ENCODE peak calls at places on chromosomes 13 and 19, in six cellular contexts. H is aorta; C is CD4-positive, CD25-positive, alpha-beta regulatory T cell; U is mucosa of descending colon; L is astrocyte; Z is testis. I is an unnamed sample.

GRCh38 chr13:27500806-27501534 is 50.6 kb upstream of the MTIF3 start:
- DNase-seq in L (no peak), U (no peak), H (no peak), Z (no peak), C (no peak), I (no peak)

GRCh38 chr13:112638157-112638750 is 50.3 kb upstream of the TUBGCP3 start:
- DNase-seq in H (peak; percentile 68), U (peak; percentile 13), C (peak; percentile 47), Z (no peak), L (no peak), I (no peak)

GRCh38 chr13:74555291-74556001 is 421.2 kb upstream of the KLF12 start:
- DNase-seq in L (no peak), C (no peak), U (no peak), Z (no peak), H (no peak), I (peak; percentile 9)

GRCh38 chr13:63184693-63185092 is 1769.0 kb upstream of the PCDH20 start:
- DNase-seq in H (no peak), L (peak; percentile 86), C (no peak), Z (no peak), U (no peak), I (peak; percentile 78)

GRCh38 chr19:45164577-45165335 is 4.0 kb upstream of the NKPD1 start:
- DNase-seq in C (peak; percentile 61), U (peak; percentile 69), L (peak; percentile 55), Z (peak; percentile 55), H (no peak), I (peak; percentile 81)

GRCh38 chr13:113449693-113450347 is 3.5 kb downstream of the ADPRHL1 start:
- DNase-seq in C (no peak), H (no peak), L (no peak), U (peak; percentile 22), Z (no peak), I (no peak)

GRCh38 chr13:76875256-76875655 is 10.9 kb downstream of the KCTD12 start:
- DNase-seq in C (no peak), U (no peak), L (no peak), H (no peak), Z (no peak), I (no peak)

GRCh38 chr19:18660939-18661338 is 22.5 kb upstream of the CRTC1 start:
- DNase-seq in Z (no peak), U (no peak), H (no peak), C (no peak), L (no peak), I (no peak)

GRCh38 chr19:46674416-46675178 is 13.6 kb upstream of the DACT3 start:
- DNase-seq in U (no peak), H (no peak), C (no peak), Z (peak; percentile 71), L (no peak), I (peak; percentile 50)

GRCh38 chr19:48588670-48589399 is 17.7 kb upstream of the SPACA4 start:
- DNase-seq in Z (peak; percentile 95), L (peak; percentile 49), H (peak; percentile 98), U (peak; percentile 98), C (peak; percentile 79), I (peak; percentile 85)

GRCh38 chr19:44570984-44571684 is 41.7 kb upstream of the CEACAM20 start:
- DNase-seq in U (peak; percentile 94), C (peak; percentile 45), L (peak; percentile 41), H (no peak), Z (peak; percentile 87), I (peak; percentile 87)

GRCh38 chr13:97329331-97329730 is 104.6 kb upstream of the RAP2A start:
- DNase-seq in H (no peak), Z (no peak), L (peak; percentile 21), U (no peak), C (no peak), I (no peak)

GRCh38 chr19:58356236-58356970 is 3.1 kb upstream of the A1BG start:
- DNase-seq in U (no peak), L (no peak), Z (no peak), C (peak; percentile 77), H (no peak), I (no peak)

GRCh38 chr13:52845766-52846566 is 2.5 kb downstream of the PCDH8 start:
- DNase-seq in H (peak; percentile 77), C (peak; percentile 49), L (no peak), U (peak; percentile 47), Z (peak; percentile 75), I (no peak)

GRCh38 chr19:31262673-31263308 is 86.4 kb downstream of the TSHZ3 start:
- DNase-seq in U (no peak), Z (no peak), C (no peak), H (no peak), L (no peak), I (no peak)

GRCh38 chr19:46962030-46962570 is 57.5 kb upstream of the NPAS1 start:
- DNase-seq in C (no peak), Z (no peak), U (no peak), L (no peak), H (no peak), I (no peak)

GRCh38 chr13:112697756-112698655 is 8.2 kb downstream of the ATP11A start:
- DNase-seq in C (no peak), U (no peak), H (peak; percentile 46), Z (no peak), L (no peak), I (no peak)

GRCh38 chr19:47035127-47035494 is 13.3 kb downstream of the TMEM160 start:
- DNase-seq in C (peak; percentile 15), U (peak; percentile 42), Z (no peak), L (no peak), H (no peak), I (no peak)

GRCh38 chr19:57334191-57334590 is 13.9 kb downstream of the ZNF543 start:
- DNase-seq in C (no peak), L (no peak), Z (peak; percentile 64), H (no peak), U (no peak), I (no peak)

GRCh38 chr19:24062222-24062621 is 24.8 kb upstream of the ZNF254 start:
- DNase-seq in H (no peak), L (peak; percentile 23), Z (no peak), C (no peak), U (no peak), I (no peak)

GRCh38 chr13:104769520-104769919 is 1703.3 kb upstream of the SLC10A2 start:
- DNase-seq in L (no peak), C (no peak), U (no peak), H (no peak), Z (no peak), I (no peak)

GRCh38 chr13:34941436-34941834 is 635 bp upstream of the NBEA start:
- DNase-seq in Z (peak; percentile 14), U (peak; percentile 4), C (no peak), H (no peak), L (no peak), I (no peak)

GRCh38 chr13:95784891-95785290 is 108.0 kb downstream of the DNAJC3 start:
- DNase-seq in L (peak; percentile 62), U (no peak), C (no peak), Z (no peak), H (no peak), I (no peak)

GRCh38 chr13:111623743-111624505 is 303.5 kb downstream of the TEX29 start:
- DNase-seq in H (no peak), C (no peak), L (no peak), U (no peak), Z (no peak), I (no peak)

GRCh38 chr13:79398915-79399314 is 7.1 kb downstream of the RBM26 start:
- DNase-seq in H (no peak), L (no peak), Z (no peak), U (no peak), C (no peak), I (no peak)

GRCh38 chr13:79401259-79402071 is 4.6 kb downstream of the RBM26 start:
- DNase-seq in C (peak; percentile 57), U (no peak), L (no peak), Z (no peak), H (no peak), I (no peak)

GRCh38 chr13:79402074-79402635 is 3.9 kb downstream of the RBM26 start:
- DNase-seq in L (no peak), C (no peak), H (no peak), U (no peak), Z (no peak), I (no peak)

GRCh38 chr13:79395881-79396280 is 10.2 kb downstream of the RBM26 start:
- DNase-seq in Z (no peak), L (no peak), C (no peak), H (no peak), U (no peak), I (no peak)

GRCh38 chr13:79398169-79398568 is 7.9 kb downstream of the RBM26 start:
- DNase-seq in C (no peak), Z (no peak), L (no peak), H (no peak), U (no peak), I (no peak)
- H3K4me1 ChIP-seq in C (peaks cover 49% of the 10 kb centered on the region), Z (no peaks in the 10 kb centered on the region), L (peaks cover 14% of the 10 kb centered on the region), H (no peaks in the 10 kb centered on the region), U (peaks cover 20% of the 10 kb centered on the region), I (peaks cover 8% of the 10 kb centered on the region)

DNA sequence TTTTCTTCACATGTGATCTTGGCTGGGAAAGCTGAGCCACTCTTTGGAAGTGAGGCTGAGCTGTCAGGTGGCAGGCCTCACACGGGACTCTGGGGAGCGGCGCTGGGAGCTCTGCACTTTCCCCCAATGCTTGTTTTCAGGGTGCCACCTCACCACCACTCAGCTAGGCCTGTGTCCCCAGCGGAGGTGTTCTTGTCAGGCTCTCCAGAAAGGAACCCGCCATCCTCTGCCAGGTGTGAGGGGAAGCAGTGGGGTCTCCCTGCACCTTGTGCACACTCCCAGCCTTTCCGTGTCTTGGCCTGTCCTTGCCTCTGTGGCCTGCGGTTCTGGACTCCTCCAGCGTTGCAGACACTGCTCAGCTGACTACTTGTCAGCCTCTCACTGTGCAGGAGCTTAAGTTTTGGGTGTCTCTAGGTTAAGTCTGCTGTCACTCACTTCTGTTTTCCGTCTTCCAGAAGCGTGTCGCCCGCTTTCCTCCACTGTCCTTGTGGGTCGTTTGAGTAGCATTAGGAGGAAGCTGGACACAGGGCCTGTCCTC is 51.9 kb downstream of the GGACT start:
- DNase-seq in L (no peak), U (no peak), C (no peak), Z (no peak), H (peak; percentile 59), I (no peak)
- H3K9me3 ChIP-seq in L (no peaks in the 10 kb centered on the region), U (no peaks in the 10 kb centered on the region), C (no peaks in the 10 kb centered on the region), Z (no peaks in the 10 kb centered on the region), H (no peaks in the 10 kb centered on the region), I (no peaks in the 10 kb centered on the region)

DNA sequence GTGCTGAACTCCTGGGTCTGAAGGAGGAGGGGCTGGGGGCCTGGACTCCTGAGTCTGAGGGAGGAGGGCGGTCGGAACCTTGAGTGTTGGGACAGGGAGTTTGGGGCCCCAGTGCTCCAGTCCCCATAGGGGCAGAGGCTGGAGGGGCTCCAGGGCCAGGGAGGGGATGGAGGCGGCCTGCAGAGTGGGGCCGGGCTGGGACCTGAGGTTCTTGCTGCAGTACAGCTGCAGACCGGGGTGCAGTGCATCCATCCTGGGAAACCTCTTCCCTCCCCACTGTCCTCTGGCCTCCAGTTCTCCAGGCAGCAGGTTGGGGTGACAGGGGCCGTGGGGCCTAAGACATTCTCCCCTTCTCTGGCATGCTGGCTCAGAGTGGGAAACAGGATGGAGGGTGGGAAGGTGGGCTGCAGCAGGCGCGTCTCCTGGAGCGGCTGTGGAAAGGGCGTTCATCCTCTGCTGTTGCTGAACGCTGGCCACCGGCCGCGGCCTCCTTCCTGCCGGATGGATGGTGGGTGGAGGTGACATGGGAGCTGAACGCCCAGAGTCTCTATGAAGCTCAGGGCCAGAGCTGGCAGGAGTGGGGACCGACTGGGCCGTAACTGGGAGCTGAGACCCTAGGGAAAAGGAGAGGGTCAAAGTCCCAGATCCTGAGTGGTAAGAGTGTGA is 1.6 kb downstream of the BRSK1 start:
- DNase-seq in L (no peak), Z (no peak), U (no peak), C (no peak), H (no peak), I (no peak)
- H3K4me3 ChIP-seq in L (peak overlapping the region; percentile 37), Z (no peak overlapping the region), U (no peak overlapping the region), C (no peak overlapping the region), H (no peak overlapping the region), I (no peak overlapping the region)

GRCh38 chr19:10593148-10593547 is 6.0 kb upstream of the AP1M2 start:
- DNase-seq in C (no peak), Z (no peak), U (no peak), L (no peak), H (no peak), I (no peak)

GRCh38 chr19:10593820-10594637 is 6.9 kb upstream of the AP1M2 start:
- DNase-seq in L (no peak), H (no peak), U (no peak), C (no peak), Z (peak; percentile 92), I (peak; percentile 56)
- H3K4me1 ChIP-seq in L (no peaks in the 10 kb centered on the region), H (no peaks in the 10 kb centered on the region), U (no peaks in the 10 kb centered on the region), C (peaks cover 18% of the 10 kb centered on the region), Z (peaks cover 22% of the 10 kb centered on the region), I (peaks cover 6% of the 10 kb centered on the region)

I was measured in SJCRH30.